ENCODE peak calls at places on chromosomes 12 and 14, in six cellular contexts. P is trophoblast cell, D is H1, Z is mesenchymal stem cell, H is H9, Y is neuronal stem cell. I is an unnamed sample.

GRCh38 chr12:14473707-14474287 is 93.9 kb downstream of the PLBD1 start:
- DNase-seq in D (no peak), P (no peak), H (no peak), Y (no peak), Z (peak), I (peak)

GRCh38 chr14:91392623-91393303 is 24.9 kb downstream of the CCDC88C start:
- DNase-seq in D (no peak), Y (no peak), H (no peak), Z (no peak), P (no peak), I (peak)

GRCh38 chr12:53532026-53532425 is 24.7 kb upstream of the NPFF start:
- DNase-seq in Z (no peak), P (no peak), D (no peak), H (no peak), Y (no peak), I (no peak)

GRCh38 chr12:23005387-23005786 is 380.4 kb downstream of the ETNK1 start:
- DNase-seq in Z (no peak), P (no peak), H (no peak), D (no peak), Y (no peak), I (no peak)

GRCh38 chr14:93011650-93012317 is 88.8 kb downstream of the CHGA start:
- DNase-seq in D (no peak), Y (no peak), Z (no peak), H (no peak), P (no peak), I (no peak)

GRCh38 chr14:105154476-105154871 is 14.1 kb downstream of the JAG2 start:
- DNase-seq in Z (no peak), P (no peak), Y (no peak), D (no peak), H (no peak), I (no peak)

GRCh38 chr12:82873951-82874350 is 187.2 kb downstream of the TMTC2 start:
- DNase-seq in Y (no peak), Z (no peak), D (no peak), P (no peak), H (no peak), I (peak)

GRCh38 chr12:79155703-79156102 is 291.1 kb downstream of the SYT1 start:
- DNase-seq in D (no peak), Z (peak), H (no peak), P (no peak), Y (no peak), I (no peak)

GRCh38 chr14:65704850-65705249 is 292.3 kb downstream of the FUT8 start:
- DNase-seq in D (no peak), H (no peak), Y (no peak), Z (no peak), P (no peak), I (peak)

GRCh38 chr12:47033797-47034555 is 45.4 kb upstream of the PCED1B start:
- DNase-seq in P (peak), D (no peak), H (no peak), Z (no peak), Y (no peak), I (no peak)

GRCh38 chr14:96100171-96101064 is 61.3 kb downstream of the C14orf132 start:
- DNase-seq in Z (peak), D (peak), H (peak), Y (peak), P (peak), I (peak)

GRCh38 chr14:85248881-85249635 is 280.9 kb upstream of the FLRT2 start:
- DNase-seq in Z (no peak), H (no peak), Y (no peak), P (no peak), D (no peak), I (peak)

GRCh38 chr12:123532021-123532420 is 1.5 kb downstream of the RILPL1 start:
- DNase-seq in Y (no peak), H (no peak), Z (peak), P (no peak), D (no peak), I (peak)

GRCh38 chr12:61385771-61386170 is 874.4 kb upstream of the USP15 start:
- DNase-seq in Y (no peak), P (no peak), Z (peak), D (no peak), H (no peak), I (no peak)

GRCh38 chr12:32390572-32391219 is 8.7 kb upstream of the FGD4 start:
- DNase-seq in P (no peak), H (no peak), Z (no peak), Y (no peak), D (no peak), I (peak)

GRCh38 chr14:90434370-90435020 is 37.7 kb downstream of the CALM1 start:
- DNase-seq in Z (no peak), Y (no peak), P (no peak), D (no peak), H (no peak), I (no peak)

GRCh38 chr12:52122904-52123303 is 43.4 kb downstream of the SMIM41 start:
- DNase-seq in Y (no peak), D (no peak), P (no peak), H (no peak), Z (no peak), I (no peak)

GRCh38 chr12:19896534-19896933 is 457.2 kb downstream of the AEBP2 start:
- DNase-seq in D (no peak), H (no peak), Z (no peak), Y (no peak), P (no peak), I (no peak)

GRCh38 chr12:107152331-107152730 is 59.0 kb upstream of the CRY1 start:
- DNase-seq in P (no peak), Z (no peak), Y (no peak), H (no peak), D (no peak), I (no peak)

GRCh38 chr12:124326104-124326503 is 31.2 kb downstream of the RFLNA start:
- DNase-seq in Y (no peak), D (no peak), P (no peak), H (no peak), Z (no peak), I (no peak)

GRCh38 chr14:74720526-74720925 is 7.6 kb downstream of the FCF1 start:
- DNase-seq in P (no peak), D (no peak), H (no peak), Z (peak), Y (no peak), I (no peak)

GRCh38 chr12:67795235-67795634 is 146.7 kb downstream of the DYRK2 start:
- DNase-seq in P (no peak), H (no peak), Y (no peak), Z (no peak), D (no peak), I (no peak)

GRCh38 chr14:35708072-35708471 is 101.0 kb downstream of the RALGAPA1 start:
- DNase-seq in Y (no peak), P (no peak), H (no peak), Z (no peak), D (no peak), I (no peak)

GRCh38 chr14:85535916-85536834 is 6.2 kb downstream of the FLRT2 start:
- DNase-seq in D (no peak), Y (no peak), H (no peak), Z (peak), P (no peak), I (peak)

GRCh38 chr14:94171208-94171607 is 2.9 kb upstream of the PPP4R4 start:
- DNase-seq in Y (no peak), H (no peak), P (no peak), Z (no peak), D (no peak), I (no peak)

GRCh38 chr14:96039633-96040311 is 610 bp downstream of the C14orf132 start:
- DNase-seq in H (peak), D (no peak), Y (peak), Z (peak), P (no peak), I (peak)

GRCh38 chr14:60561845-60562746 is 53.1 kb downstream of the SIX6 start:
- DNase-seq in H (peak), Z (peak), D (peak), Y (peak), P (peak), I (peak)

GRCh38 chr14:52951730-52952481 is 1.1 kb upstream of the FERMT2 start:
- DNase-seq in P (peak), Y (no peak), D (no peak), H (peak), Z (peak), I (peak)

GRCh38 chr12:122079038-122079531 is 529 bp downstream of the MLXIP start:
- DNase-seq in Z (no peak), H (peak), D (no peak), P (no peak), Y (no peak), I (peak)

GRCh38 chr12:19709889-19710288 is 270.6 kb downstream of the AEBP2 start:
- DNase-seq in P (no peak), D (no peak), Z (no peak), Y (no peak), H (no peak), I (no peak)

GRCh38 chr14:91555531-91555930 is 45.4 kb upstream of the PPP4R3A start:
- DNase-seq in H (no peak), P (peak), Z (no peak), Y (no peak), D (no peak), I (no peak)

GRCh38 chr14:21227981-21228380 is 41.3 kb downstream of the HNRNPC start:
- DNase-seq in Z (no peak), P (no peak), H (no peak), D (no peak), Y (no peak), I (no peak)

GRCh38 chr12:96223411-96224218 is 29.4 kb downstream of the ELK3 start:
- DNase-seq in D (no peak), Z (no peak), Y (no peak), P (no peak), H (no peak), I (no peak)
- H3K27ac ChIP-seq in D (no peak), Z (no peak), Y (no peak), P (no peak), H (no peak), I (no peak)

DNA sequence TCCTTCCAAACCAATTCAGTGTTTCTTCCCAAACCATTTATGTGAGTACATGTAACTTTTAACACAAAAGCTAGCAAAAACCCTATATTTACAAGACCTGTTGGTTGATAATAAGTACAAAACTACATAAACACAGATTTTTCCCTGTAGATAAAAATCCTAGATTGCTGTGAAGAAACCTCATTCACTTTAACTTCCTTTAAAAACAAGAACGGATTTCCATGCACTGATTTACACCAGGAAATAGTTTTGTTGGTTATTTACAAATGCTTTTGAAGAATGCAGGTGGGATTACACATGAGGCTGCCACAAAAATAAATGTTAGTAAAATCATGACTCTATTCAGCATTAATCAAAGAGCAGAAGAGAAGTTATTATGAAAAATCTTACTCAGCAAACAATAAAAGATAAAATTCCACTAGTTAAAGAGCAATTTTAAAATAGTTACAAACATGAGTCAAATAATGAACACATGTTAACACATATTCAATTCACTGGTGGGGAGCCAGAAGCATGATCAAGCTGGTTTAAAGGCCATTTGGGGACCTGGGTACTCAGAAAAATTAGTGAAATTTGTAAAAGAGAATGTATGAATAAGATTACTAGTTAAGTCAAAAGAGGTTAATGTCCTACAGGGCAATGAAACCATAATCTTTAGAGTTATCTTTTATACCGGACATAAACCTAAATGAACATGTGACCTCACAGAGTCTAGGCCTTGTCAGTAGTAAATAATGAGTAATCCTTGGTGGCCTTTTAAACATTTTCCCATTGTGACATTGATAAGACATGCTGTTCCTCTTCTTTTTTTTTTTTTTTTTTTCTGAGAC is 80.0 kb downstream of the PHLDA1 start:
- DNase-seq in Z (no peak), D (no peak), Y (no peak), P (no peak), H (no peak), I (no peak)
- H4K8ac ChIP-seq in Z (no peak), D (no peak), Y (no peak), P (no peak), H (no peak), I (no peak)

DNA sequence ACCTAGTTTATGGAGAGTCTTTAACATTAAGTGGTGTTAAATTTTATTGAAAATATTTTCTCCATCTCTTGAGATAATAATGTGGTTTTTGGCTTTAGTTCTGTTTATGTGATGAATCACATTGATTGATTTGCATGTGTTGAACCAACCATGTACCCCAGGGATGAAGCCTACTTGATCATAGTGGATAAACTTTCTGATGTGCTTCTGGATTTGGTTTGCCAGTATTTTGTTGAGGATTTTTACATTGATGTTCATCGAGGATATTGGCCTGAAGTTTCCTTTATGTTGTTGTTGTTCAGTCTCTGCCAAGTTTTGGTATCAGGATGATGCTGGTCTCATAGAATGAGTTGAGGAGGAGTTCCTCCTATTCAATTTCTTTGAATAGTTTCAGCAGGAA is 222.6 kb downstream of the ADAMTS20 start:
- DNase-seq in Z (no peak), Y (no peak), P (no peak), H (no peak), D (no peak), I (no peak)
- H3K27ac ChIP-seq in Z (no peak), Y (no peak), P (no peak), H (no peak), D (no peak), I (no peak)

DNA sequence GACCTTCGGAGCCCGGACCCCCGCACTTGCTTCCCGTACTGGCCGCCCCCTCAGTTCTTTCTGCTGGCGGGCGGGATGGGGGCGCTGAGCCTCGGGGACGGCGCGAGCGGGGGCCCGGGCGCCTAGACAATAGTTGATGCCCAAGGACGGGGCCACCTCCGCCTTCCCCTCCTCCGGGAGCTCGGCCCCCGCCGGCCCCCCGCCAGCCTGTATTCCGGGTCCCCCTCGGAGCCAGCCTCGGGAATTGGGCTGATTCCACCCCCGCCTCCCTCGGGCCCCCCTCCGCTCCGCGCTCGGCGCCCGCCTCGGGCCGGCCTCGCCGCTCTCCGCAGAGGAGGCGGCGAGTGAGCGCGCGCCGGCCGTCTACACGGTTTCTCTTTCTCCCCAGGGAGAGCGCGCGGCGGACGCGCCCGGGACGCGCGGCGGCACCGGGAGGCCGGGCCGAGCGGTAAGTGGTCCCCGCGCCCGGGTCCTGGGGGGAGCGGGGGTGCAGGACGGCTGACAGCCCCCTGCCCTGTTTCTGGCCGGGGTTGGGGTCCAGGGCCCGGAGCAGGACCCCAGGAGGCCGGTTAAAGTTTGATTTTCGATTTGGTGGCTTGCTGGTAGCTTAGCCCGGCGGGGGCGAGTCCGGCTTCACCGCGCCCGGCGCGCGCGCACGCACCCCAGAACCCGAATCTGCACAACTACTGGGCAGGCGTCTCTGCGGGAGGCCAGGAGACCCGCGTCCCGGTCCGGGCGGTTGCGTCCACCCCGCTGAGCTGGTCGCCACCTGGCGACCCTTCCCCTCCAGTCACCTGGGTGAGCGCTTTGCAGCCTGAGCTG is 413.7 kb downstream of the PCNX1 start:
- DNase-seq in Y (peak), H (peak), Z (peak), P (peak), D (no peak), I (peak)
- H4K8ac ChIP-seq in Y (no peak), H (no peak), Z (peak), P (peak), D (peak), I (peak)

DNA sequence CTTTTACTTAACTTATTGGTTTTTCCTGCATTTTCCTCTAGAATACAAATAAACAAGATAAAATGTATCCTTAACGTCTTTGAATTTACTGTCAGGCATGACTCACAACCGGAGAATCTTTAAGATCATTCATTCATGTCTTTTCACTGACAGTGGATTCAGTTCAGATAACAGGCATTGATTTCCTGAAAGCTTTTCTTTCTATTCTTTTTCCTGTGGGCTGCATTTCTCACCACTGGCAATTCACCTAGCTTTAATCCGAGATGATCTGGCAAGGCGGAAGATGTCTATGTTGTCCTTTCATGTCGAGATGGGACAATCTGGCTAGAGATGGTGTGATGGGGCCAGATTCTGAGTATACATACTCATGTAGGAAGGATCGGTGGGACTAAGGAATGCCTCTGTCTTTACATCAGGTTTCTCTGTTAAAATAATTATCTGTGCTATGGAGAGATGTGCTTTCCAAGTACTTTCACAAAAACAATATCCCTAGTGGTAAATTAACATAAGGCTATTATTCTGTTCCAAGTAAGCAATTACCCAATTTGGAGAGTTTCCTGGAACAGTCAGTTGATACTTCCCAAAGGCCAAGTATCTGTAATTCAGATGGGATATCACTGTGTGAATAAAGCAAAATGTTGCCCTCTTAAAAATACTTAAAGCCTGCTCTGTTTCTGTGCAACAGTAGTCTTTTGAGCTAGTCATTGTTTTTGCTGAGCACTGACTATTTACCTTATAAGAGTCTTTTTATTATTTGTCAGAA is 17.8 kb downstream of the ACSS3 start:
- DNase-seq in Y (no peak), D (no peak), P (no peak), Z (peak), H (no peak), I (peak)
- H3K27ac ChIP-seq in Y (no peak), D (no peak), P (no peak), Z (no peak), H (no peak), I (peak)

GRCh38 chr12:56040963-56041578 is 647 bp upstream of the RPS26 start:
- DNase-seq in P (no peak), D (no peak), Y (no peak), Z (no peak), H (peak), I (no peak)
- H4K8ac ChIP-seq in P (no peak), D (no peak), Y (no peak), Z (no peak), H (no peak), I (no peak)

DNA sequence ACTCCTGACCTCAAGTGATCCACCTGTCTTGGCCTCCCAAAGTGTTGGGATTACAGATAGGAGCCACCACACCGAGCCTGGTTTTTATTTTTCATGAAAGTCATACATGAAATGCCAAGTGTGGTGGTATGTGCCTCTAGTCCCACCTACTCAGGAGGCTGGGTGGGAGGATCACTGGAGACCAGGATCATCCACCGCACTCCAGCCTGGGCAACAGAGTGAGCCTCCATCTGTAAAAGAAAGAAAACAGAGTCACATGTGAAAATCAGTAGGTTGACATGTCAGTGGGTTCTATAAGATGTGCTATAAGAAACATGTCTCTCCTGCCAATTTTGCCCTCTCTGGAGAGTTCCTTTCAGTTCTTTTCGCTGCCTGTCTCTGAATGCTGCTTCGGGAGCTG is 28.2 kb downstream of the ANKRD9 start:
- DNase-seq in Z (no peak), Y (no peak), H (no peak), D (no peak), P (no peak), I (no peak)
- H3K27ac ChIP-seq in Z (no peak), Y (no peak), H (no peak), D (no peak), P (no peak), I (no peak)

GRCh38 chr12:95600567-95600966 is 49.3 kb upstream of the USP44 start:
- DNase-seq in Y (no peak), D (no peak), H (no peak), P (no peak), Z (no peak), I (no peak)
- H4K8ac ChIP-seq in Y (no peak), D (no peak), H (no peak), P (no peak), Z (no peak), I (no peak)

I was measured in mesendoderm.